ENCODE peak calls at places on chromosomes 6 and 20, in four cellular contexts. Q is A673, T is fibroblast of lung, X is tibial nerve. V is an unnamed sample.

GRCh38 chr6:13445005-13445743 is 42.2 kb downstream of the GFOD1 start:
- DNase-seq in Q (peak), T (peak), X (peak), V (peak)

GRCh38 chr6:116779569-116780164 is 14.1 kb upstream of the FAM162B start:
- DNase-seq in Q (peak), T (peak), X (no peak), V (no peak)

GRCh38 chr6:130725551-130725950 is 101.7 kb upstream of the SMLR1 start:
- DNase-seq in Q (no peak), T (no peak), X (no peak), V (no peak)

GRCh38 chr6:107318100-107318736 is 141.1 kb downstream of the PDSS2 start:
- DNase-seq in Q (peak), T (peak), X (peak), V (peak)

GRCh38 chr6:68533339-68533795 is 101.7 kb upstream of the ADGRB3 start:
- DNase-seq in Q (no peak), T (no peak), X (no peak), V (no peak)

GRCh38 chr6:95804847-95805541 is 210.8 kb upstream of the FUT9 start:
- DNase-seq in Q (no peak), T (no peak), X (no peak), V (no peak)

GRCh38 chr6:62265906-62266305 is 20.1 kb downstream of the KHDRBS2 start:
- DNase-seq in Q (no peak), T (no peak), X (no peak), V (no peak)

GRCh38 chr6:153024401-153025017 is 22.0 kb upstream of the MTRF1L start:
- DNase-seq in Q (peak), T (peak), X (peak), V (no peak)

GRCh38 chr6:32529697-32530429 is at the start of gene HLA-DRB5:
- DNase-seq in Q (no peak), T (no peak), X (peak), V (peak)

GRCh38 chr6:26330835-26331808 is 33.9 kb upstream of the BTN3A2 start:
- DNase-seq in Q (peak), T (no peak), X (no peak), V (no peak)

GRCh38 chr20:45359069-45359405 is 3.9 kb upstream of the SYS1 start:
- DNase-seq in Q (no peak), T (peak), X (peak), V (no peak)

GRCh38 chr6:160071805-160072687 is 49.6 kb upstream of the SLC22A1 start:
- DNase-seq in Q (no peak), T (no peak), X (no peak), V (no peak)

GRCh38 chr6:22250486-22250885 is 46.4 kb downstream of the PRL start:
- DNase-seq in Q (peak), T (no peak), X (no peak), V (no peak)

DNA sequence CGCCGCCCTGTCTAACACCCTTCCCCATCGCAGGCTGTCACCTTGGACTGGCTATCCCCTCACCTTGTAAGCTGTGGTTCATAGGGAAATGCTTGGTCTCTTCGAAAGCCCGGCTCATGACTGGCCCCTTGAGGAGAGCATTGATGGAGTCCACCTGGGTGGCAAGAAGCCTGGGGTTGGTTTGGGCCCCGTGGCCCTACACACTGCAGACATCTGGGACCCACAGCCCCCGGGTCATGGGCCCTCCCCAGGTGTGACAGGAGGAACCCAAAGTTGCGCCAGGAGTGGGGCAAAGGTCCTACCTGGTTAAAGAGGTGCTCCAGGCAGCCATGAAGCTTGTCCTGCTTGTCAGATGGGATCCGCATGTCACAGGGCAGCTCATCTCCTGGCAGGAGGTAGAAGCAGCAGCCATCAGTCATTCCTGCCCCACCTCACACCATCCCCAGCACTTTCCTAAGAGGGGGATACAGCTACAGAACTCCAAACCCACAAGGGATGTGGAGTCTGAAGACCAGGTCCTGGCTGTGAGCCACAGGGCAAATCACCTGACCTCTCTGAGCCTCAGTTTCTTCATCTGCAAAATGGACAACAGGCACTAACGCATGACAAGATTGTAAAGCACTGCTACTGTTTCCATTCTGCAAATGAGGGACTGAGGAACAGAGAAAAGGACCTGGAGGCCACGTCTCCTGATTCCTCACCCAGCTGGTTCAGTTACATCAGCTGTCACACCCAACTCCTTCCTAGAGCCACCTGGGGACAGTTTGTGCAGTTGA is 185.5 kb downstream of the PREX1 start:
- DNase-seq in Q (no peak), T (no peak), X (no peak), V (no peak)
- H3K27ac ChIP-seq in Q (peak), T (no peak), X (no peak), V (no peak)

DNA sequence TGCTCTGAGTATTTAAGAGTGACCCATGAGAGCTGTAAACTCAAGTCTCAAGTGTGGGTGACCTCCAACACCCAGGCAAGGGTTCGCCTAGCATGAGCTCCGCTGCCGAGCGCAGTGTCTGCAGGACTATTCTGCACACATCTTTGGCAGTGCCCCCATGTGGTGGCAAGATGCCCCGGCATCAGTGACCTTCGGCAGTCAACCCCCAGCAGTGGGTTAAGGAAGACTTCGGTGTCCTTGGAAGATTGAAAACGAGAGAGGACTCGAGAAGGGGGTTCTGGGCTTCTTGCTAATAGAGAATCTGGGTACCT is 43.1 kb downstream of the RBM38 start:
- DNase-seq in Q (no peak), T (no peak), X (no peak), V (no peak)
- H3K27ac ChIP-seq in Q (no peak), T (no peak), X (no peak), V (no peak)

GRCh38 chr6:136405410-136406029 is 115.9 kb upstream of the BCLAF1 start:
- DNase-seq in Q (no peak), T (peak), X (no peak), V (no peak)

GRCh38 chr6:136404007-136404406 is 114.4 kb upstream of the BCLAF1 start:
- DNase-seq in Q (no peak), T (no peak), X (no peak), V (no peak)

GRCh38 chr6:136403166-136403980 is 113.7 kb upstream of the BCLAF1 start:
- DNase-seq in Q (peak), T (peak), X (no peak), V (no peak)

GRCh38 chr6:136401749-136402148 is 112.1 kb upstream of the BCLAF1 start:
- DNase-seq in Q (no peak), T (peak), X (no peak), V (no peak)

DNA sequence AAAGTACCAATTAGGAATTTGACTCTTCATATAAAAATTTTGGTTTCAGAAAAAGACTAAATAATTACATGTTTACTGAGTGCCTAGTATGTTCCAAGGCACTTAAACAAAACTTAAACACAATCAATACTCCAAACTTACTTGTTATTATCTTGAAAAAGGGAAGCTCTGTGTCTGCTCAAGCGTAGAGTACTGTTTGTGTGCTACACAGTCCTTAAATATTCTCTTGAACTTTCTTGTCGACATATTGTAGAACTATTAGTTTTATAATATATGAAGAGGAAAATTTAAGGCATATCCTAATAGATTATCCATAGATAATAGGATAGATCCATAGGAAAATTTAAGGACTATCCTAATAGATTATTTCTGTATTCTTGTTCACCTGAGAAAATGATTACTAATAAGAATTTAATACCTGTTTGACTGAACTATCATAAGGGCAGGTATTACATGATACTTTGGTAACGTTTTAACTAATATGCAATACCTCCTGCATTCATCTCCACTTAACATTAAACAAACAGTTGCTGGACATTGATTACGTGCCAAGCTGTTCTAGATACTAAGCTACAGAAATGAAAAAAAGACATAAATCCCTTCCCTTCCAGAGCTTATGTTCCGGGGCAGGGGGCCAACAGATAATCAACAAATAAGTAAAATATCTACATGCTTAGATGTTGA is 115.1 kb upstream of the BCLAF1 start:
- DNase-seq in Q (no peak), T (peak), X (no peak), V (no peak)
- H3K27ac ChIP-seq in Q (no peak), T (no peak), X (no peak), V (no peak)

GRCh38 chr6:142373268-142374089 is 71.7 kb downstream of the ADGRG6 start:
- DNase-seq in Q (no peak), T (no peak), X (no peak), V (no peak)
- H3K27ac ChIP-seq in Q (no peak), T (peak), X (no peak), V (peak)

GRCh38 chr6:16658661-16659060 is 102.6 kb downstream of the ATXN1 start:
- DNase-seq in Q (no peak), T (no peak), X (no peak), V (no peak)

GRCh38 chr6:16660157-16660497 is 101.1 kb downstream of the ATXN1 start:
- DNase-seq in Q (no peak), T (no peak), X (no peak), V (no peak)

GRCh38 chr6:16656451-16656850 is 104.8 kb downstream of the ATXN1 start:
- DNase-seq in Q (no peak), T (no peak), X (no peak), V (no peak)

GRCh38 chr6:16657768-16658167 is 103.5 kb downstream of the ATXN1 start:
- DNase-seq in Q (no peak), T (no peak), X (no peak), V (no peak)

DNA sequence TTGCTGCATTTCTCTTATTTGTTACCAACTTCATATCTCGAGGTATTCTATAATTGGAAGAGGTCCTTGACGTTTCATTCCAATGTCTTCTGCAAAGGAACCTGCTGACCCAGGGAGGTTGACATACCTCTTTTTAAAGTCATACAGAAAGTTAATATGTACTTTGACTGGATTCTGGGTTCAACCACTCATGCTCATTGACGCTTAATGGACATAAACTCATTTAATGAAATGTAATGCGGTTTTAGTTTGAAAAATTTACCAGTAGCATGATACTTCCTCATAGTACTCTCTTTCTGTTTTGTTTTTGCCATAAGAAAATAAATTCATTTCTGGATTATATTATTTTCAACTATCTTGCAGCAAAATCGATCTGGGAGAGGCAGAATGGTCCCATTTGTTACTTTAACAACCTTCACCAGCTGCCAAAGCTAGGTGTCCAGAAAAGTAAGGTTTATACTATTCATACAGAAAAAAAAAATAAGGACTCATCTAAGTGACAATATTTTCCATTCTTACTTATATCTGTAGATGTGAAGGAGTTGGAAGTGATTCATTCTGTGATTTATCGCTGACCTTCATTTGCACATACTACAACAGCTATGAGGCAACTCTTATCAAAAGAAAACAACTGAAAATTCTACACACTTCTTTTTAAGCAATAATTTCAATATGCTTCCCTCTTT is 101.6 kb downstream of the ATXN1 start:
- DNase-seq in Q (no peak), T (no peak), X (no peak), V (no peak)
- H3K27ac ChIP-seq in Q (no peak), T (no peak), X (no peak), V (no peak)

DNA sequence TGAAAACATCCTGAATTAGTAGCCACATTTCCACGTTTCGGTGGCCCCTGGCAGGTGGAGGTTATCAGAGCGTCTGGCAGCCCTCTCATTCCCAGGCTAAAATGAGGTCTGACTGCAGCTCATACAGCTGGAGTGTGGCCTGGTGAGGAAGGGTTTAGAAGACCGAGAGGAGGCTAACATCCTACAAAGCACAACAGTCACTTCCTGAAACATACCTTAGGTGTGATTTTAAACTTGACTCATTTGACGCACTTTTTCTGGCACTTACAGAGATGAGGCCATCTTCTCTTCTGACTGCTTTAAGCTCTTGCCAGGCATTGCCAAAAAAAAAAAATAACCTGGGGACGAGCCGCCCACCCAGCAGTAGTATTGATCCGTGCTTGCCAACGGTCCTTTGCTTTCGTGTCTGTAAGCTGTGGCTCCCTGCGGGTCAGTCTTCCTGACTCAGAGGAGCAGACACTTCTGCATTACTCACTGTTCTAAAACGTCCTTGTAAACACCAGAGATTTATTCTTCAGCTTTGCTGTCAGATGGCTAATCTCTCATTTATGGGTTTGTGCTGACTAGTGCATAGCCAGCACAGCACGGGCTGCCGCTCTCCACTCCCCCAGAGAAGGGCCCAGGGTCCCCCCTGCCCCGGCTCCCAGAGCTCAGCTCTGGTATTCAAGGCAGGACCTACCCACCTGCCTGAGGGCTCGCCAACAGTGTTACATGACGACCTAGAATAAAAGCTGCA is 78.4 kb upstream of the FRMD1 start:
- DNase-seq in Q (peak), T (peak), X (no peak), V (no peak)
- H3K27ac ChIP-seq in Q (peak), T (peak), X (no peak), V (no peak)